ENCODE peak calls at places on chromosomes 2 and 18, in nine cellular contexts. U is aorta; K is SK-MEL-5; E is BE2C; L is activated CD8-positive, alpha-beta T cell treated with anti-CD3 and anti-CD28 coated beads, Interleukin-2, amount 10 ng/mL, durations not matched to agents 7 days and 5 days; F is NCI-H510A treated with DMSO at 0.1 percent for 48 hours; G is T-cell; B is CD4-positive, CD25-positive, alpha-beta regulatory T cell; Y is NAMALWA. S is an unnamed sample.

GRCh38 chr2:121049921-121050585 is 234.9 kb downstream of the TFCP2L1 start:
- DNase-seq in G (no peak), B (no peak), K (peak), E (no peak), Y (no peak), F (peak), U (no peak), L (no peak), S (no peak)

GRCh38 chr2:29644949-29645348 is 276.4 kb downstream of the ALK start:
- DNase-seq in Y (peak), B (no peak), U (no peak), E (no peak), G (no peak), L (no peak), K (peak), F (no peak), S (no peak)

GRCh38 chr2:64750001-64750816 is 96.5 kb upstream of the SERTAD2 start:
- DNase-seq in U (peak), G (peak), B (peak), L (peak), Y (peak), E (peak), K (peak), F (no peak), S (no peak)

GRCh38 chr2:174023591-174024523 is 58.7 kb upstream of the SP3 start:
- DNase-seq in B (no peak), L (no peak), K (peak), E (peak), G (no peak), U (peak), F (no peak), Y (no peak), S (peak)

GRCh38 chr2:100875516-100876230 is 55.7 kb downstream of the NPAS2 start:
- DNase-seq in F (peak), L (no peak), Y (no peak), E (no peak), B (no peak), K (no peak), U (no peak), G (no peak), S (no peak)

GRCh38 chr2:149857344-149857743 is 269.8 kb upstream of the MMADHC start:
- DNase-seq in K (no peak), Y (no peak), G (no peak), E (no peak), B (no peak), L (no peak), U (no peak), F (no peak), S (no peak)

GRCh38 chr18:39870586-39870985 is 2084.4 kb upstream of the PIK3C3 start:
- DNase-seq in G (no peak), B (no peak), L (no peak), F (no peak), Y (no peak), U (no peak), K (no peak), E (no peak), S (no peak)

GRCh38 chr2:119463990-119464389 is 32.3 kb downstream of the TMEM37 start:
- DNase-seq in U (no peak), L (no peak), E (no peak), B (no peak), F (no peak), K (no peak), Y (no peak), G (no peak), S (no peak)

GRCh38 chr2:25856377-25856776 is 21.9 kb downstream of the ASXL2 start:
- DNase-seq in B (no peak), K (no peak), L (no peak), F (no peak), U (no peak), G (no peak), E (no peak), Y (no peak), S (peak)

GRCh38 chr18:37582306-37582705 is 16.7 kb upstream of the CELF4 start:
- DNase-seq in B (no peak), Y (no peak), L (no peak), E (no peak), U (no peak), F (no peak), K (no peak), G (no peak), S (no peak)

GRCh38 chr2:80259292-80259691 is 45.3 kb downstream of the LRRTM1 start:
- DNase-seq in B (no peak), U (no peak), F (no peak), G (no peak), Y (no peak), E (no peak), L (no peak), K (no peak), S (no peak)

GRCh38 chr2:216082805-216083204 is 1.1 kb downstream of the TMEM169 start:
- DNase-seq in F (peak), L (no peak), B (no peak), E (peak), U (peak), Y (no peak), G (no peak), K (no peak), S (peak)

GRCh38 chr2:206824993-206825392 is 59.6 kb downstream of the FASTKD2 start:
- DNase-seq in K (no peak), B (no peak), F (no peak), E (no peak), U (no peak), G (no peak), L (no peak), Y (no peak), S (no peak)

GRCh38 chr2:62270728-62271127 is 74.8 kb downstream of the B3GNT2 start:
- DNase-seq in L (no peak), E (peak), B (no peak), Y (no peak), F (peak), G (no peak), K (no peak), U (peak), S (no peak)

GRCh38 chr2:162123806-162124758 is 28.0 kb downstream of the GCG start:
- DNase-seq in U (no peak), K (peak), Y (peak), E (no peak), L (no peak), G (no peak), B (no peak), F (peak), S (peak)

GRCh38 chr2:18253686-18254197 is 306.7 kb downstream of the RDH14 start:
- DNase-seq in F (no peak), U (no peak), B (no peak), Y (no peak), G (no peak), E (no peak), L (no peak), K (no peak), S (peak)

GRCh38 chr2:69952336-69953115 is 8.9 kb downstream of the ASPRV1 start:
- DNase-seq in U (no peak), G (no peak), F (no peak), E (no peak), B (no peak), Y (no peak), K (no peak), L (no peak), S (no peak)

GRCh38 chr2:37676274-37676673 is 4.8 kb upstream of the CDC42EP3 start:
- DNase-seq in E (no peak), U (no peak), G (no peak), F (no peak), B (no peak), L (no peak), K (no peak), Y (no peak), S (no peak)

GRCh38 chr18:5049124-5049523 is 147.9 kb downstream of the AKAIN1 start:
- DNase-seq in L (no peak), F (no peak), U (no peak), B (no peak), E (no peak), Y (no peak), K (no peak), G (no peak), S (no peak)

GRCh38 chr2:46134531-46135229 is 162.5 kb upstream of the EPAS1 start:
- DNase-seq in F (no peak), G (no peak), Y (no peak), E (no peak), U (no peak), L (no peak), B (no peak), K (no peak), S (no peak)

GRCh38 chr2:181457121-181457740 is at the start of gene ITGA4:
- DNase-seq in Y (peak), E (peak), G (peak), U (peak), K (peak), B (peak), F (peak), L (peak), S (peak)

GRCh38 chr2:215189393-215189792 is 51.0 kb upstream of the ABCA12 start:
- DNase-seq in B (no peak), L (no peak), K (no peak), F (no peak), G (no peak), E (no peak), Y (no peak), U (no peak), S (no peak)

GRCh38 chr18:12092398-12093229 is 1.0 kb upstream of the ANKRD62 start:
- DNase-seq in B (no peak), F (peak), E (no peak), G (no peak), U (no peak), Y (peak), L (no peak), K (peak), S (peak)

GRCh38 chr2:135657806-135658582 is 83.7 kb upstream of the UBXN4 start:
- DNase-seq in K (no peak), B (peak), U (no peak), L (peak), Y (no peak), G (peak), E (no peak), F (no peak), S (no peak)

GRCh38 chr2:161199885-161200284 is 39.7 kb downstream of the TANK start:
- DNase-seq in E (no peak), K (no peak), U (no peak), F (no peak), B (no peak), Y (peak), G (no peak), L (no peak), S (no peak)

GRCh38 chr2:221051162-221051561 is 520.9 kb downstream of the EPHA4 start:
- DNase-seq in B (no peak), L (no peak), G (no peak), Y (no peak), K (no peak), F (no peak), E (no peak), U (no peak), S (no peak)

GRCh38 chr18:67525328-67526110 is 9.0 kb upstream of the DSEL start:
- DNase-seq in G (no peak), U (peak), F (no peak), L (no peak), B (no peak), Y (no peak), E (no peak), K (peak), S (peak)

GRCh38 chr2:26534098-26534864 is 56.4 kb upstream of the OTOF start:
- DNase-seq in K (no peak), Y (no peak), B (no peak), E (peak), U (peak), G (no peak), F (peak), L (no peak), S (no peak)

GRCh38 chr2:170361359-170361936 is 183.5 kb downstream of the MYO3B start:
- DNase-seq in Y (peak), K (peak), E (peak), L (peak), U (no peak), F (peak), G (peak), B (peak), S (peak)

GRCh38 chr2:109694190-109694589 is 80.0 kb downstream of the SOWAHC start:
- DNase-seq in L (no peak), F (no peak), Y (no peak), K (no peak), G (no peak), E (no peak), B (no peak), U (no peak), S (peak)

GRCh38 chr2:101341901-101342624 is 33.6 kb upstream of the RNF149 start:
- DNase-seq in G (peak), L (peak), Y (peak), E (peak), F (peak), U (peak), B (peak), K (peak), S (peak)

GRCh38 chr2:29361255-29361654 is 246.0 kb downstream of the CLIP4 start:
- DNase-seq in E (no peak), U (no peak), B (no peak), Y (no peak), F (no peak), L (no peak), G (no peak), K (no peak), S (no peak)

GRCh38 chr2:157971702-157972101 is 95.6 kb upstream of the ACVR1 start:
- DNase-seq in G (no peak), B (no peak), L (no peak), U (no peak), E (peak), Y (no peak), F (no peak), K (no peak), S (peak)

GRCh38 chr18:3330622-3331021 is 68.7 kb downstream of the MYL12B start:
- DNase-seq in L (no peak), F (peak), Y (no peak), B (no peak), E (no peak), K (no peak), U (no peak), G (no peak), S (peak)

S was measured in ELF-1.